ENCODE peak calls at places on chromosome 14, in eight cellular contexts. H is mucosa of descending colon; X is CD4-positive, alpha-beta memory T cell; P is sigmoid colon; C is lower lobe of right lung; M is OCI-LY7; B is adipocyte; Y is upper lobe of right lung. V is an unnamed sample. For H3K4me1 and H3K9me3, the result is how much of the 10 kb centered on the place peaks cover.

GRCh38 chr14:76769636-76770292 is 8.5 kb downstream of the VASH1 start:
- DNase-seq in H (no peak), X (no peak), P (peak), C (no peak), M (no peak), B (no peak), Y (no peak), V (peak)

GRCh38 chr14:22656945-22657711 is 13.0 kb upstream of the OR6J1 start:
- DNase-seq in H (no peak), X (no peak), P (no peak), C (no peak), M (no peak), B (peak), Y (no peak), V (no peak)

GRCh38 chr14:58969951-58970751 is 218.3 kb upstream of the DAAM1 start:
- DNase-seq in H (no peak), X (no peak), P (no peak), C (no peak), M (no peak), B (no peak), Y (no peak), V (no peak)

GRCh38 chr14:57066887-57067513 is 201.7 kb downstream of the EXOC5 start:
- DNase-seq in H (peak), X (no peak), P (no peak), C (peak), M (peak), B (peak), Y (peak), V (no peak)

GRCh38 chr14:51607677-51608076 is 44.0 kb upstream of the FRMD6 start:
- DNase-seq in H (no peak), X (no peak), P (no peak), C (no peak), M (no peak), B (peak), Y (no peak), V (no peak)

GRCh38 chr14:77603654-77604270 is 12.7 kb downstream of the SPTLC2 start:
- DNase-seq in H (peak), X (no peak), P (no peak), C (no peak), M (no peak), B (peak), Y (no peak), V (no peak)

GRCh38 chr14:70724061-70724596 is 82.4 kb downstream of the TTC9 start:
- DNase-seq in H (no peak), X (no peak), P (no peak), C (no peak), M (no peak), B (no peak), Y (no peak), V (no peak)

GRCh38 chr14:90658541-90658967 is 157.7 kb downstream of the TTC7B start:
- DNase-seq in H (no peak), X (no peak), P (no peak), C (no peak), M (no peak), B (peak), Y (no peak), V (no peak)

GRCh38 chr14:89382487-89383170 is 34.4 kb downstream of the FOXN3 start:
- DNase-seq in H (no peak), X (no peak), P (no peak), C (no peak), M (no peak), B (no peak), Y (no peak), V (no peak)

GRCh38 chr14:100883789-100884101 is 19.8 kb downstream of the RTL1 start:
- DNase-seq in H (no peak), X (no peak), P (peak), C (peak), M (no peak), B (no peak), Y (no peak), V (peak)

GRCh38 chr14:104387385-104388010 is 192.1 kb upstream of the C14orf180 start:
- DNase-seq in H (no peak), X (no peak), P (peak), C (no peak), M (no peak), B (no peak), Y (peak), V (peak)

GRCh38 chr14:105201156-105201927 is 20.2 kb upstream of the NUDT14 start:
- DNase-seq in H (no peak), X (no peak), P (no peak), C (no peak), M (no peak), B (no peak), Y (no peak), V (no peak)

GRCh38 chr14:68813318-68813838 is 20.5 kb upstream of the ZFP36L1 start:
- DNase-seq in H (peak), X (no peak), P (no peak), C (no peak), M (no peak), B (no peak), Y (no peak), V (no peak)

GRCh38 chr14:76844223-76844622 is 18.0 kb downstream of the LRRC74A start:
- DNase-seq in H (peak), X (peak), P (peak), C (peak), M (no peak), B (no peak), Y (peak), V (peak)

GRCh38 chr14:95478309-95478708 is 38.1 kb downstream of the SYNE3 start:
- DNase-seq in H (no peak), X (no peak), P (no peak), C (no peak), M (no peak), B (no peak), Y (no peak), V (peak)

GRCh38 chr14:76919811-76920571 is 93.8 kb downstream of the LRRC74A start:
- DNase-seq in H (peak), X (peak), P (peak), C (no peak), M (no peak), B (peak), Y (no peak), V (peak)

GRCh38 chr14:29710015-29710414 is 217.6 kb downstream of the PRKD1 start:
- DNase-seq in H (no peak), X (no peak), P (no peak), C (no peak), M (no peak), B (peak), Y (no peak), V (no peak)

GRCh38 chr14:50318031-50318626 is 6.0 kb downstream of the DMAC2L start:
- DNase-seq in H (no peak), X (no peak), P (no peak), C (no peak), M (peak), B (peak), Y (no peak), V (no peak)

GRCh38 chr14:59377991-59378720 is 87.0 kb downstream of the GPR135 start:
- DNase-seq in H (no peak), X (no peak), P (peak), C (no peak), M (no peak), B (no peak), Y (no peak), V (peak)

GRCh38 chr14:44914849-44915248 is 46.9 kb downstream of the KLHL28 start:
- DNase-seq in H (no peak), X (no peak), P (no peak), C (no peak), M (no peak), B (no peak), Y (no peak), V (no peak)

GRCh38 chr14:58865520-58866281 is 227.9 kb downstream of the DACT1 start:
- DNase-seq in H (no peak), X (no peak), P (no peak), C (no peak), M (no peak), B (peak), Y (no peak), V (no peak)

GRCh38 chr14:60092516-60092915 is 793 bp downstream of the PCNX4 start:
- DNase-seq in H (peak), X (no peak), P (no peak), C (no peak), M (peak), B (peak), Y (no peak), V (no peak)

GRCh38 chr14:93976477-93977057 is at the start of gene ASB2:
- DNase-seq in H (peak), X (peak), P (peak), C (no peak), M (peak), B (no peak), Y (no peak), V (no peak)

GRCh38 chr14:93973607-93974006 is 2.8 kb downstream of the ASB2 start:
- DNase-seq in H (no peak), X (no peak), P (no peak), C (no peak), M (no peak), B (no peak), Y (no peak), V (no peak)

GRCh38 chr14:93975791-93976476 is 436 bp downstream of the ASB2 start:
- DNase-seq in H (no peak), X (peak), P (no peak), C (no peak), M (peak), B (no peak), Y (no peak), V (no peak)

GRCh38 chr14:93974299-93974698 is 2.1 kb downstream of the ASB2 start:
- DNase-seq in H (no peak), X (no peak), P (no peak), C (no peak), M (no peak), B (no peak), Y (no peak), V (no peak)

GRCh38 chr14:93974833-93975232 is 1.5 kb downstream of the ASB2 start:
- DNase-seq in H (no peak), X (no peak), P (no peak), C (no peak), M (no peak), B (no peak), Y (peak), V (no peak)
- H3K4me1 ChIP-seq in H (under half), X (half or more), P (under half), C (under half), M (half or more), B (under half), Y (under half), V (under half)

DNA sequence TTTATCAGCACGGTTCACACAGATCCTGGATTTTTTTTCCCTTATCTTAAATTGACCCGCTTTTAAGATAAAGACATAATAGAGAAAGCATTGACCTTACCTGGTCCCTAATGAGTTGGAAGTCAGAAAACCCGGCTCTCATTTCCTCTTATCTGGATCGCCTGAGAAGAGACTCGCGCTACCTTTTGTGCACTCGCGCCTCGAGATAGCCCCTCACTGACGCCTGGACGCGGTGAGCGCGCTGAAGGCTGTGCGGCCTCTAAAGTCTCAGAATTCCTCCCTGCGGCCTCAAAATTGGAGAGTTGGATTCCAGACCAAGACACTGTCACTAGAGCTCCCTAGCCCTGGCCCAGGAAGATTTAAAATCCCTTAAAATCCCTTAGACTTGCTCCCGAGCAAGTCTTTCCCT is 7.0 kb downstream of the NKX2-1 start:
- DNase-seq in H (no peak), X (no peak), P (no peak), C (no peak), M (no peak), B (no peak), Y (no peak), V (no peak)
- H3K9me3 ChIP-seq in H (under half), X (under half), P (under half), C (under half), M (under half), B (under half), Y (under half), V (under half)

GRCh38 chr14:99838555-99839193 is 45.5 kb downstream of the EML1 start:
- DNase-seq in H (peak), X (no peak), P (no peak), C (peak), M (no peak), B (peak), Y (peak), V (no peak)
- H3K4me1 ChIP-seq in H (under half), X (under half), P (under half), C (under half), M (under half), B (under half), Y (under half), V (under half)

DNA sequence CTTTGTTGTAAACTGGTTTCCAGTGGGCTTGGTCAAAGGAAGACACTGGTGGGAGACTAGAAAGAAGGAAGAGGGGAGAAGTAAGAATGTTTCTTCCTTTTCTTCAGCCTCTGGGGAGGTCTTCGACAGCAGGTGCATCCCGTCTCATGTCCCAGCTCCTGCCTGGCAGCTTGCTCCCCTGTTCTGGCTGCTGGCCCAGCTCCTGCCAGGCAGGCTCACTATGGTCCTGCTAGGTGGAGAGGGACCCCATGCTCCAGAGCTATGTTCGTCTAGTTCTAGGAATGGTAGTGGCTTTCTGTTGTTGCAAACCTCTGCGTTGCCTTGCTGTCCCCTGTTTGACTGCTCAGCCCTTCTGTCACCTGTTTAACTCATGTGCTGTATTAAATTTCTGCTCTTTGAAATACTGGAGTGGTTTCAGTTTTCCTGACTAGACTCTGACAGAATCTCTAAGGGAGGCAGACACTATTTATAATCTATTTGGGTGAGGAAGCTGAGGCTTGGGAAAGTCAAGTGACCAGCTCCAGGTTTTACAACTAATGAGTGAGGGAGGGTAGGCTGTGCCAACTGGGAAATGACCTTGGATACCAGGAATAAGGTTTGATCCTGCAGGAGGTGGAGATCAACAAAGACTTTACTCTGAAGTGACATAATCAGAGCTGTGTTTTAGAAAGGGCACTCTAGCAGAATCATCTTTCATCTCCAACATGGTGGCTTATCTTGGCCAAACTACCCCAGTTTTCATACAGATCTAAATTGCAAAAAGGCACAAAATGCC is 94.7 kb upstream of the DDHD1 start:
- DNase-seq in H (no peak), X (no peak), P (no peak), C (no peak), M (no peak), B (no peak), Y (peak), V (no peak)
- H3K9me3 ChIP-seq in H (under half), X (under half), P (under half), C (under half), M (under half), B (under half), Y (under half), V (under half)

DNA sequence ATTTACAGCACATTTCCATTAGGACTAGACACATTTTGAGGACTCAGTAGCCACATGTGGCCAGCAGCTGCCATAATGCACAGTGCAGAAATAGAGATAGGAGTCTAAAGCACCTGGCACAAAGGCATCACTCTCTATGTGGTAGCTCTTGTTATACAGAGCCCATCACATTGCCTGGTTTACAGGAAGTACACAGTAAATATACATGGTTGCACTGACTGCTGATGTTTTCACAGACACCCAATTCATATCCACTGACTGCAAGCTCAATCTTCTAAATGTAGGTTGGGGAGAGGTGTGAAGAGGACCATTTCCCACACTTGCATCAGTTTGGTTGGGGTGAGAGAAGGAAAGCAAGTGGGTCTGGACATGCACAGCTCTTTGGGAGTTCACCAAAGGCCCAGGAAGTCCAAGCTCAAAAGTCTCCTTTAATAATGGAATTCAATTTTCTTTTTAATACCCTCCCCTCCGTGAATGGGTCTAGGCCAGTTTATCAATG is 172.8 kb downstream of the DPF3 start:
- DNase-seq in H (no peak), X (no peak), P (no peak), C (no peak), M (no peak), B (no peak), Y (no peak), V (no peak)
- H3K4me1 ChIP-seq in H (under half), X (under half), P (under half), C (under half), M (under half), B (under half), Y (under half), V (under half)

DNA sequence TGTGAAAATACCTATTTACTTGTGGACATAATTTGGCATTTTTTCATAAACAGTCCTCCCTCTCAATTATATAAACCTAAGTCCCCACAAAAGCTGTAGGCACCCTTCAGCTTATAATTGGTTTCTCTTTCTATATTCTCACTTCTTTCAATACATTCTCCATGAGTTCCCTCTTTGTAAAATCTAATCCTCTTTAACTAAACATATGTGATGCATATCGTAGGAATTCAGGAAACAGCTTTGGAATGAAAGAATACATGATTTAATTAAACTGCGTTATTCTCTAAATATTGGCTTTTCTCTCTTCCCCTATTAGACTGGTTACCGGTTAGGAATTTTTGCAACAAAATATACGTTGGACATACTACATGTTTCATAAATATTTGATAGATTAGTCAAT is 1122.6 kb downstream of the FLRT2 start:
- DNase-seq in H (no peak), X (no peak), P (no peak), C (no peak), M (no peak), B (peak), Y (no peak), V (no peak)
- H3K9me3 ChIP-seq in H (under half), X (under half), P (under half), C (under half), M (under half), B (under half), Y (under half), V (under half)

GRCh38 chr14:103133213-103134140 is 10.2 kb downstream of the TNFAIP2 start:
- DNase-seq in H (no peak), X (no peak), P (no peak), C (no peak), M (no peak), B (no peak), Y (no peak), V (no peak)
- H3K4me1 ChIP-seq in H (under half), X (under half), P (half or more), C (under half), M (under half), B (under half), Y (under half), V (under half)

GRCh38 chr14:106506901-106507305 is 980.5 kb downstream of the TMEM121 start:
- DNase-seq in H (peak), X (peak), P (no peak), C (no peak), M (no peak), B (no peak), Y (no peak), V (no peak)

GRCh38 chr14:106507354-106507753 is 981.0 kb downstream of the TMEM121 start:
- DNase-seq in H (no peak), X (peak), P (no peak), C (no peak), M (no peak), B (no peak), Y (no peak), V (no peak)

GRCh38 chr14:106500571-106500970 is 974.2 kb downstream of the TMEM121 start:
- DNase-seq in H (no peak), X (no peak), P (no peak), C (no peak), M (no peak), B (no peak), Y (no peak), V (no peak)

DNA sequence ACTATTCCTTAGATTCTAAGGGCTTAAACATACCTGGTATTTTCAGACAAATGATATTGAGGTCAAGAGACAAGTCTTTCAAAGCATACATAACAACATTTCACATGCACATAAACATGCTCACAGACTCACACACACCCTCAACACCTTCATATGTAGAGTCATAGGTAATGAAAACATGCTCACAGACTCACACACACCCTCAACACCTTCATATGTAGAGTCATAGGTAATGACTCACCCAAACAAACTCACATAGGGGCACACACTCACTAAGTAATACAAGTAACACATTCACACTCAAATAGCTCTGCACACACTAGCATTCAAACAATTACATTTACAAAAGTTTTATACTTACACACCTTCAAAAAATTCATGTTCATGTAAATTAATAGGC is 975.5 kb downstream of the TMEM121 start:
- DNase-seq in H (no peak), X (no peak), P (no peak), C (no peak), M (no peak), B (no peak), Y (no peak), V (no peak)
- H3K9me3 ChIP-seq in H (under half), X (under half), P (under half), C (under half), M (under half), B (under half), Y (under half), V (under half)

GRCh38 chr14:93033983-93034670 is 81.6 kb downstream of the ITPK1 start:
- DNase-seq in H (no peak), X (peak), P (no peak), C (no peak), M (peak), B (no peak), Y (no peak), V (peak)
- H3K4me1 ChIP-seq in H (under half), X (under half), P (half or more), C (under half), M (under half), B (under half), Y (under half), V (under half)